ENCODE peak calls at places on chromosomes 16 and 17, in five cellular contexts. E is MCF 10A, Z is NCI-H510A, B is heart right ventricle, H is NCI-H1930. X is an unnamed sample.

GRCh38 chr17:32253117-32253611 is 12.5 kb upstream of the RHBDL3 start:
- DNase-seq in E (peak), H (peak), B (peak), Z (peak), X (peak)

GRCh38 chr17:57257911-57258885 is 1.9 kb downstream of the MSI2 start:
- DNase-seq in H (no peak), E (peak), Z (no peak), B (no peak), X (no peak)

GRCh38 chr17:80346498-80347275 is 68.3 kb upstream of the ENDOV start:
- DNase-seq in H (no peak), E (no peak), B (no peak), Z (no peak), X (no peak)

GRCh38 chr17:1460233-1460632 is 4.2 kb upstream of the CRK start:
- DNase-seq in E (peak), B (peak), H (no peak), Z (no peak), X (no peak)

GRCh38 chr17:28097901-28098300 is 55.4 kb downstream of the NLK start:
- DNase-seq in Z (no peak), H (no peak), E (no peak), B (no peak), X (no peak)

GRCh38 chr17:45050680-45051059 is 762 bp downstream of the DCAKD start:
- DNase-seq in H (no peak), E (peak), Z (no peak), B (no peak), X (no peak)

GRCh38 chr17:65228734-65229390 is 91.7 kb downstream of the RGS9 start:
- DNase-seq in B (no peak), H (no peak), Z (peak), E (no peak), X (peak)

GRCh38 chr17:9912146-9913099 is 7.4 kb upstream of the RCVRN start:
- DNase-seq in E (no peak), Z (no peak), B (no peak), H (no peak), X (no peak)

GRCh38 chr17:21166599-21167265 is 40.0 kb downstream of the DHRS7B start:
- DNase-seq in H (no peak), Z (no peak), B (no peak), E (no peak), X (no peak)

GRCh38 chr16:48168089-48168488 is 12.3 kb upstream of the ABCC12 start:
- DNase-seq in B (no peak), H (no peak), E (no peak), Z (no peak), X (no peak)

GRCh38 chr16:3142327-3142726 is 7.5 kb downstream of the ZNF213 start:
- DNase-seq in Z (no peak), E (no peak), H (no peak), B (no peak), X (no peak)

GRCh38 chr17:49146620-49147306 is 14.2 kb downstream of the B4GALNT2 start:
- DNase-seq in E (peak), B (no peak), H (no peak), Z (no peak), X (no peak)

GRCh38 chr17:59914274-59914854 is 21.4 kb downstream of the RPS6KB1 start:
- DNase-seq in Z (peak), B (no peak), E (peak), H (peak), X (no peak)

GRCh38 chr16:69820926-69821541 is 58.9 kb downstream of the WWP2 start:
- DNase-seq in H (no peak), Z (no peak), B (no peak), E (no peak), X (no peak)

GRCh38 chr16:2973081-2973480 is 3.9 kb downstream of the PAQR4 start:
- DNase-seq in H (no peak), Z (no peak), B (no peak), E (no peak), X (no peak)

GRCh38 chr17:13160281-13160680 is 142.5 kb upstream of the ELAC2 start:
- DNase-seq in H (no peak), E (no peak), B (no peak), Z (no peak), X (no peak)

GRCh38 chr16:47938272-47938671 is 217.5 kb downstream of the ABCC12 start:
- DNase-seq in B (no peak), E (no peak), Z (no peak), H (no peak), X (no peak)

GRCh38 chr16:57634171-57634570 is 5.7 kb downstream of the ADGRG1 start:
- DNase-seq in E (no peak), B (no peak), H (no peak), Z (no peak), X (no peak)

GRCh38 chr16:56824335-56824734 is 40.7 kb upstream of the SLC12A3 start:
- DNase-seq in E (no peak), Z (no peak), H (peak), B (no peak), X (no peak)

GRCh38 chr16:87333101-87333500 is 15.9 kb upstream of the C16orf95 start:
- DNase-seq in B (no peak), E (no peak), Z (no peak), H (no peak), X (no peak)

GRCh38 chr16:51465026-51465425 is 314.0 kb upstream of the SALL1 start:
- DNase-seq in E (peak), B (no peak), Z (no peak), H (no peak), X (no peak)

GRCh38 chr16:11108466-11108805 is 147.6 kb downstream of the SOCS1 start:
- DNase-seq in B (no peak), Z (no peak), E (no peak), H (no peak), X (no peak)

GRCh38 chr17:50684288-50684611 is 23.5 kb downstream of the ANKRD40 start:
- DNase-seq in H (no peak), B (no peak), E (no peak), Z (no peak), X (no peak)

GRCh38 chr17:35666967-35667552 is 64.4 kb upstream of the RASL10B start:
- DNase-seq in E (no peak), B (no peak), Z (no peak), H (no peak), X (no peak)

GRCh38 chr17:1509255-1509943 is 7.0 kb downstream of the INPP5K start:
- DNase-seq in Z (no peak), B (no peak), E (no peak), H (no peak), X (no peak)

GRCh38 chr16:59463776-59464175 is 729.7 kb upstream of the GOT2 start:
- DNase-seq in E (peak), H (no peak), B (no peak), Z (no peak), X (no peak)

GRCh38 chr17:74815671-74816370 is 39.7 kb upstream of the NAT9 start:
- DNase-seq in B (no peak), E (no peak), H (no peak), Z (no peak), X (no peak)

GRCh38 chr17:76953926-76954325 is 85.7 kb downstream of the MGAT5B start:
- DNase-seq in H (no peak), Z (no peak), E (no peak), B (no peak), X (no peak)

GRCh38 chr16:89793955-89794354 is 22.5 kb downstream of the FANCA start:
- DNase-seq in H (no peak), E (no peak), B (no peak), Z (no peak), X (no peak)

GRCh38 chr17:29178750-29179231 is 1.4 kb downstream of the MYO18A start:
- DNase-seq in Z (peak), E (peak), H (no peak), B (no peak), X (no peak)

X was measured in T-cell.